ENCODE peak calls at places on chromosomes 13 and 19, in ten cellular contexts. C is heart right ventricle; L is CD8-positive, alpha-beta memory T cell; X is IMR-90; T is AG04450; A is tibial artery; Z is aorta; N is neuronal stem cell; H is neural progenitor cell; U is fibroblast of lung. Q is an unnamed sample. For H3K9me3, the result is how much of the 10 kb centered on the place peaks cover.

GRCh38 chr13:23160241-23161175 is 20.3 kb upstream of the SGCG start:
- DNase-seq in X (no peak), Z (no peak), T (no peak), N (peak), H (peak), L (no peak), C (no peak), A (no peak), U (peak), Q (peak)

GRCh38 chr19:2983351-2984195 is 6.2 kb downstream of the TLE6 start:
- DNase-seq in X (peak), C (peak), U (peak), A (peak), N (no peak), H (peak), L (no peak), Z (peak), T (no peak), Q (peak)

GRCh38 chr13:55613429-55614187 is 1527.1 kb upstream of the PRR20A start:
- DNase-seq in L (no peak), H (no peak), N (no peak), A (no peak), U (no peak), C (no peak), T (no peak), Z (no peak), X (no peak), Q (no peak)

GRCh38 chr19:3544742-3545668 is 6.0 kb downstream of the TEKTIP1 start:
- DNase-seq in T (no peak), X (peak), C (peak), Z (peak), H (peak), U (peak), N (peak), A (peak), L (peak), Q (peak)

GRCh38 chr19:4130635-4131438 is 6.9 kb upstream of the MAP2K2 start:
- DNase-seq in L (no peak), Z (no peak), N (no peak), H (no peak), U (peak), C (no peak), T (peak), X (peak), A (no peak), Q (no peak)

GRCh38 chr19:397941-398706 is 10.8 kb downstream of the C2CD4C start:
- DNase-seq in X (no peak), N (no peak), Z (no peak), L (no peak), H (no peak), C (no peak), T (no peak), A (no peak), U (no peak), Q (no peak)

GRCh38 chr19:51367565-51368365 is 1.0 kb downstream of the CLDND2 start:
- DNase-seq in A (peak), N (peak), X (peak), U (peak), Z (peak), H (peak), T (peak), C (peak), L (peak), Q (peak)

GRCh38 chr13:75410207-75410606 is 71.8 kb downstream of the TBC1D4 start:
- DNase-seq in Z (no peak), N (no peak), X (no peak), A (no peak), H (no peak), C (no peak), T (no peak), L (no peak), U (no peak), Q (no peak)

GRCh38 chr19:40989453-40989852 is 1.6 kb upstream of the CYP2B6 start:
- DNase-seq in U (no peak), Z (no peak), N (no peak), T (no peak), H (no peak), C (no peak), X (no peak), A (no peak), L (no peak), Q (no peak)

GRCh38 chr13:31725841-31726240 is 13.5 kb upstream of the RXFP2 start:
- DNase-seq in L (no peak), C (no peak), U (no peak), T (no peak), H (no peak), N (no peak), Z (no peak), A (no peak), X (no peak), Q (no peak)

GRCh38 chr13:40624338-40624737 is 42.1 kb downstream of the FOXO1 start:
- DNase-seq in A (no peak), N (no peak), X (no peak), C (no peak), L (no peak), U (peak), H (no peak), Z (no peak), T (no peak), Q (no peak)

GRCh38 chr13:97762141-97762540 is 191.3 kb upstream of the IPO5 start:
- DNase-seq in C (no peak), A (no peak), X (no peak), N (no peak), H (no peak), U (no peak), L (no peak), T (no peak), Z (no peak), Q (no peak)

GRCh38 chr19:14135985-14136508 is 342 bp downstream of the ASF1B start:
- DNase-seq in Z (no peak), L (no peak), C (no peak), A (no peak), U (no peak), X (no peak), H (no peak), T (no peak), N (no peak), Q (no peak)

GRCh38 chr19:14141041-14141440 is 4.7 kb upstream of the ASF1B start:
- DNase-seq in A (no peak), Z (no peak), C (no peak), N (no peak), X (no peak), L (no peak), U (no peak), T (no peak), H (no peak), Q (no peak)

GRCh38 chr19:14136509-14137281 is at the start of gene ASF1B:
- DNase-seq in U (peak), C (peak), H (peak), Z (peak), T (peak), L (peak), A (peak), N (peak), X (peak), Q (peak)

GRCh38 chr19:14139944-14140343 is 3.6 kb upstream of the ASF1B start:
- DNase-seq in T (no peak), X (no peak), L (no peak), H (peak), N (no peak), U (no peak), A (peak), Z (no peak), C (no peak), Q (no peak)

GRCh38 chr19:14138576-14139265 is 2.3 kb upstream of the ASF1B start:
- DNase-seq in U (peak), T (no peak), H (no peak), X (peak), Z (no peak), A (no peak), N (no peak), C (no peak), L (no peak), Q (peak)
- H3K4me3 ChIP-seq in U (peak), T (no peak), H (no peak), X (no peak), Z (no peak), A (no peak), N (peak), C (no peak), L (no peak), Q (no peak)

GRCh38 chr19:38848299-38849146 is 1.3 kb downstream of the HNRNPL start:
- DNase-seq in U (no peak), Z (no peak), T (no peak), H (no peak), L (no peak), A (no peak), C (no peak), X (no peak), N (no peak), Q (no peak)

GRCh38 chr19:38844093-38844686 is 5.6 kb downstream of the HNRNPL start:
- DNase-seq in H (no peak), T (no peak), U (no peak), Z (peak), X (no peak), A (no peak), L (no peak), C (no peak), N (no peak), Q (no peak)

GRCh38 chr19:38843175-38843758 is 6.5 kb downstream of the HNRNPL start:
- DNase-seq in U (no peak), L (no peak), C (no peak), A (no peak), X (no peak), Z (peak), N (no peak), H (no peak), T (no peak), Q (no peak)

GRCh38 chr19:38845374-38846024 is 4.3 kb downstream of the HNRNPL start:
- DNase-seq in C (no peak), N (no peak), H (no peak), T (no peak), X (no peak), L (no peak), Z (peak), A (no peak), U (no peak), Q (no peak)

DNA sequence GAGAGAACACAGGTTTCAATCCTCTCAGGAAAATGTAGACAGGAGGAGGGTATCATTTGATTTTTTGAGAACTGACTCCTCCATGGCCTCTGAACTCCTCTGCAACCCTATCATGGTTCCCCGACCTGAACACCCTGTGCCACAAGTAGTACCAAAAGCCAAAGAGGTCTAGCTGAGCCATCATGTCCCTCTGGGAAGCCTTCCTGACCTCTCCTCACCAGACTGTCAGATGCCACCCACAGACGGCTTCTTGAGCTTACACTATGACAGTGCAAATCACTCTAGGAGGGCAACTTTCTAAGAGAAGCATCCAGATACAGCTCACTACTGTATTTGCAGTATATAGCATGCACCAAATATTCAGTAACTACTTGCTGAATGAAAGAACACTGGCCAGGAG is 3.7 kb downstream of the HNRNPL start:
- DNase-seq in L (no peak), Z (peak), T (no peak), X (no peak), C (no peak), H (no peak), U (no peak), A (no peak), N (no peak), Q (no peak)
- H3K9me3 ChIP-seq in L (under half), Z (under half), T (under half), X (under half), C (under half), H (under half), U (under half), A (under half), N (under half), Q (under half)

DNA sequence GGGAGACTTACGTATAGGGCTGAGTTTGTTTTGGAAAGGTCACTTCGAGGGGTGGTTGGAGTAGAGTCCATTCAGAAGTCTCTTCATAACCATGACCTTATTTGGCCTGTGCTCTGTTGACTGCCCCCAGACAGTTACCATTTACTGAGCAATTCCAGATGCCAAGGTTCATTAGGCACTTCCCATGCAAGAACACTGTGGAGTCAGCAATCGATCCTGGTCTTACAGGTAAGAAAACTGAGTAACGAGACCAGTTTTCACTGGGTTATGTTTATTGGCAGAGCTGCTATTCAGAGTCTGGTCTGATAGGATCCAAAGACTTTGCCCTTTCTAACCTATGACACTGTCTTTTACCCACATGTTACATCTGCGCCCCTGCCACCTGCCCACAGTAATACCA is 134.7 kb downstream of the MTUS2 start:
- DNase-seq in Z (no peak), T (no peak), L (no peak), X (no peak), A (no peak), N (no peak), U (no peak), H (no peak), C (no peak), Q (no peak)
- H3K27ac ChIP-seq in Z (no peak), T (no peak), L (no peak), X (no peak), A (no peak), N (no peak), U (no peak), H (no peak), C (peak), Q (peak)

GRCh38 chr19:50268501-50268900 is 60.7 kb downstream of the KCNC3 start:
- DNase-seq in Z (no peak), U (no peak), N (no peak), C (no peak), L (no peak), X (no peak), H (no peak), T (no peak), A (no peak), Q (no peak)
- H3K4me3 ChIP-seq in Z (no peak), U (no peak), N (no peak), C (no peak), L (no peak), X (no peak), H (no peak), T (no peak), A (no peak), Q (no peak)

GRCh38 chr19:50264483-50265186 is 61.2 kb downstream of the MYH14 start:
- DNase-seq in Z (no peak), C (no peak), L (no peak), H (no peak), N (no peak), A (no peak), X (no peak), U (no peak), T (no peak), Q (no peak)

GRCh38 chr19:50263176-50263575 is 59.8 kb downstream of the MYH14 start:
- DNase-seq in N (no peak), U (no peak), L (no peak), T (no peak), C (no peak), X (no peak), H (no peak), Z (no peak), A (no peak), Q (no peak)

GRCh38 chr19:50266896-50267295 is 62.3 kb downstream of the KCNC3 start:
- DNase-seq in C (no peak), H (peak), N (no peak), A (no peak), U (no peak), T (no peak), L (no peak), Z (no peak), X (no peak), Q (no peak)

GRCh38 chr19:50268046-50268445 is 61.1 kb downstream of the KCNC3 start:
- DNase-seq in T (no peak), U (no peak), H (no peak), Z (no peak), N (no peak), X (no peak), C (no peak), A (no peak), L (no peak), Q (no peak)

DNA sequence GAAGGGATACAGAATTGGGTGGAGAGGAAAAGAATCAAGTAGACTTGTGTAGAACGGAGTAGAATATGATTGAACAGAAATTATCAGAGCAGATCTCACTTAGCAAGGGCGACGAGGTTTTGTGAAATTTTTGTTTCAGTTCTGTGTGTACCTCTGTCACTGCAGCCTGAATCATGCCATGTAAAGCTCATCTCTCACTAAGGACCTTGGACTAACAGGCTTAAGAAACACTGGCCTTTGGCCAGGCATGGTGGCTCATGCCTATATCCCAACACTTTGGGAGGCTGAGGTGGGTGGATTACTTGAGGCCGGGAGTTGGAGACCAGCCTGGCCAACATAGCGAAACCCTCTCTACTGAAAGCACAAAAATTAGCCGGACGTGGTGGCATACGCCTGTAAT is 62.6 kb downstream of the MYH14 start:
- DNase-seq in T (no peak), X (no peak), U (no peak), H (no peak), A (no peak), L (no peak), N (no peak), Z (no peak), C (no peak), Q (no peak)
- H3K9me3 ChIP-seq in T (under half), X (under half), U (under half), H (under half), A (under half), L (under half), N (under half), Z (under half), C (under half), Q (under half)

GRCh38 chr19:38247734-38248268 is 8.4 kb downstream of the PPP1R14A start:
- DNase-seq in T (no peak), X (no peak), U (no peak), H (no peak), N (no peak), L (no peak), C (no peak), A (no peak), Z (no peak), Q (no peak)
- H3K27ac ChIP-seq in T (no peak), X (no peak), U (no peak), H (no peak), N (no peak), L (no peak), C (peak), A (peak), Z (peak), Q (no peak)

DNA sequence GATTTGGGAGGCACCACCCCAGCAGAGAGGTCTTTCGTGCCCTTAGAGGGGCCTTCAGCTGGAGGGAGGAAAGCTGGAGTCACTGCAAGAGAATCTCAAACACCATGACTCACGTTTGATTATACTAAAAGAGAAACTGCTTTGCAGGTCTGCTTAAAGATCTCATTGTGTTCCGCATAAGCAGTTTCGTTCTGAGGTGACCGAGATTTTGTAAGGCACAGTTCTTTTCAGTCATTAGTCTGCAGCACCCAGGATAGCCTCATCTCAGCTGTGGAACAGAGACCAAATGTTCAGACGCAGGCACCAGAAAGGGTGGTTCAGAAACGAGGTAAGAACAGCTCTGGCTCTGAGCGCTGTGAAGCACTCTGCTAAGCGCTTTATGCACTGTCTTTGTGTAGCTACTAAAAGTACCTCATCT is 71.2 kb upstream of the GTF3A start:
- DNase-seq in A (no peak), C (no peak), X (peak), H (no peak), T (peak), L (no peak), U (peak), N (no peak), Z (no peak), Q (no peak)
- H3K4me3 ChIP-seq in A (no peak), C (no peak), X (peak), H (no peak), T (peak), L (no peak), U (no peak), N (no peak), Z (no peak), Q (no peak)

Q was measured in cardiac muscle cell.